ENCODE peak calls at places on chromosomes 7 and 10, in six cellular contexts. Z is GM12865, G is pancreas, P is AG10803, E is mesothelial cell of epicardium, H is psoas muscle. A is an unnamed sample.
A peak's percentile ranks its signal among the peaks of the same experiment; 100 is the strongest.

GRCh38 chr10:126012485-126012884 is 116.1 kb downstream of the FANK1 start:
- DNase-seq in Z (no peak), G (no peak), P (peak; percentile 9), E (no peak), H (no peak), A (no peak)

GRCh38 chr7:86645174-86645566 is 1.5 kb downstream of the GRM3 start:
- DNase-seq in Z (no peak), G (no peak), P (no peak), E (no peak), H (no peak), A (no peak)

GRCh38 chr10:119669975-119670640 is 18.9 kb downstream of the BAG3 start:
- DNase-seq in Z (no peak), G (no peak), P (no peak), E (no peak), H (peak; percentile 77), A (no peak)

GRCh38 chr7:16421333-16422099 is at the start of gene CRPPA:
- DNase-seq in Z (no peak), G (peak; percentile 38), P (peak; percentile 54), E (no peak), H (peak; percentile 67), A (peak; percentile 30)

GRCh38 chr7:26091933-26092332 is 60.1 kb upstream of the NFE2L3 start:
- DNase-seq in Z (peak; percentile 30), G (no peak), P (no peak), E (no peak), H (no peak), A (no peak)

GRCh38 chr7:157709531-157710251 is 372.9 kb downstream of the DNAJB6 start:
- DNase-seq in Z (no peak), G (no peak), P (no peak), E (no peak), H (no peak), A (no peak)

GRCh38 chr10:34766256-34766580 is 48.9 kb downstream of the PARD3 start:
- DNase-seq in Z (no peak), G (no peak), P (peak; percentile 40), E (no peak), H (no peak), A (no peak)

GRCh38 chr10:60048146-60048545 is 141.8 kb upstream of the CCDC6 start:
- DNase-seq in Z (no peak), G (peak; percentile 26), P (peak; percentile 45), E (no peak), H (no peak), A (no peak)

GRCh38 chr10:1468777-1469176 is 268.5 kb downstream of the ADARB2 start:
- DNase-seq in Z (no peak), G (no peak), P (no peak), E (no peak), H (no peak), A (no peak)

GRCh38 chr10:4384254-4384653 is 441.8 kb upstream of the AKR1E2 start:
- DNase-seq in Z (no peak), G (no peak), P (peak; percentile 53), E (no peak), H (no peak), A (no peak)

GRCh38 chr10:529831-530230 is 159.6 kb downstream of the DIP2C start:
- DNase-seq in Z (no peak), G (no peak), P (no peak), E (no peak), H (no peak), A (no peak)

GRCh38 chr7:84591897-84592296 is 397.3 kb upstream of the SEMA3A start:
- DNase-seq in Z (no peak), G (no peak), P (no peak), E (no peak), H (no peak), A (no peak)

GRCh38 chr7:37427276-37427940 is 21.3 kb downstream of the ELMO1 start:
- DNase-seq in Z (no peak), G (no peak), P (no peak), E (no peak), H (no peak), A (no peak)

GRCh38 chr10:454860-455259 is 234.6 kb downstream of the DIP2C start:
- DNase-seq in Z (no peak), G (no peak), P (peak; percentile 84), E (no peak), H (peak; percentile 68), A (no peak)

GRCh38 chr10:103481974-103482531 is 3.0 kb upstream of the CALHM3 start:
- DNase-seq in Z (peak; percentile 89), G (no peak), P (peak; percentile 73), E (no peak), H (peak; percentile 39), A (peak; percentile 78)

GRCh38 chr7:132782777-132783633 is 206.7 kb upstream of the PLXNA4 start:
- DNase-seq in Z (no peak), G (no peak), P (peak; percentile 99), E (no peak), H (no peak), A (no peak)

GRCh38 chr7:15236958-15237357 is 324.9 kb downstream of the AGMO start:
- DNase-seq in Z (no peak), G (no peak), P (no peak), E (no peak), H (no peak), A (no peak)

GRCh38 chr7:53541467-53541866 is 506.0 kb downstream of the POM121L12 start:
- DNase-seq in Z (no peak), G (no peak), P (no peak), E (no peak), H (no peak), A (no peak)

GRCh38 chr10:102121739-102122372 is 1.7 kb upstream of the LDB1 start:
- DNase-seq in Z (no peak), G (no peak), P (peak; percentile 49), E (no peak), H (no peak), A (no peak)

GRCh38 chr7:104137971-104138370 is 69.8 kb downstream of the ORC5 start:
- DNase-seq in Z (no peak), G (no peak), P (peak; percentile 68), E (no peak), H (no peak), A (no peak)

GRCh38 chr7:93293222-93293621 is 61.1 kb downstream of the VPS50 start:
- DNase-seq in Z (no peak), G (no peak), P (no peak), E (no peak), H (no peak), A (no peak)

GRCh38 chr7:89311886-89312285 is 516.3 kb upstream of the TEX47 start:
- DNase-seq in Z (no peak), G (no peak), P (no peak), E (no peak), H (no peak), A (no peak)

GRCh38 chr7:41656357-41656756 is 46.5 kb downstream of the INHBA start:
- DNase-seq in Z (no peak), G (no peak), P (peak; percentile 77), E (no peak), H (no peak), A (no peak)

GRCh38 chr7:137820677-137821420 is 25.9 kb downstream of the DGKI start:
- DNase-seq in Z (peak; percentile 85), G (peak; percentile 44), P (peak; percentile 77), E (peak; percentile 19), H (peak; percentile 69), A (peak; percentile 48)

DNA sequence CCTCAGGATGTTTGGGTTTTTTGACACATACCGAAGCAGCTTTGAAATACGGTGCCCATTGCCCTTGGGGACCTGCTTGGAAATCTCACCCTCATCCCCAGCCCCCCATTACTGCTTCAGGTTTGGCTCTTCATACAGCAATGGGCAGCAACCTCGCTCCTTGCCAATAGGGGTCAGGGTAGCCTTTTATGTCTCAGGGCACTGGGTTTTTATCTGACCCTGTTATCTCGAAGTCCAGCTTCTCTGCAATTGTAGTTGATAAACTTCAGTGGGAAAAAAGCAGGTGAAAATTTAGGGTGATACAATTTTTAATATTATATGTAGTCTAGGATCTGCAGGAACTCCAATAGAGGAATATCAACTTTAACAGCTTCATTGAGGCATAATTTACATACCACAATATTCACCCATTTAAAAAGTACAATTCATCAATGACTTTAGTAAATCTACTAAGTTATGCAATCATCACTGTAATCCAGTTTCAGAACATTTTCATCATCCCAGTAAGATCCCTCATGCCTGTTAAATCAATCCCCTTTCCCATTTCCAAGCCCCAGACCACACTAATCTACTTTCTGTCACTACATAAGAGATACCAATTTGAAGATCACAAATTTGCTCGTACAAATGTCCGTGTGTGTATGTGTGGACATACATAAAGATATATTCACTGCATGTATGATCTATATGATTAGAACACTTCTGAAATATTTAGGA is 386.2 kb downstream of the KCNMA1 start:
- DNase-seq in Z (peak; percentile 29), G (peak; percentile 33), P (peak; percentile 40), E (no peak), H (no peak), A (no peak)
- TF ChIP-seq CTCF in Z (peak; percentile 43), G (peak; percentile 20), P (peak; percentile 68), E (no peak), H (peak; percentile 31), A (peak; percentile 45)

GRCh38 chr10:15879058-15879457 is 18.8 kb upstream of the MINDY3 start:
- DNase-seq in Z (peak; percentile 18), G (no peak), P (peak; percentile 42), E (no peak), H (no peak), A (peak; percentile 53)
- TF ChIP-seq CTCF in Z (peak; percentile 38), G (no peak), P (peak; percentile 76), E (peak; percentile 82), H (peak; percentile 52), A (peak; percentile 55)

GRCh38 chr10:79385804-79386531 is 38.7 kb downstream of the PPIF start:
- DNase-seq in Z (no peak), G (no peak), P (no peak), E (peak; percentile 13), H (peak; percentile 55), A (peak; percentile 41)
- TF ChIP-seq CTCF in Z (no peak), G (no peak), P (no peak), E (no peak), H (no peak), A (no peak)

GRCh38 chr7:31763548-31763947 is 76.5 kb downstream of the PPP1R17 start:
- DNase-seq in Z (no peak), G (no peak), P (no peak), E (no peak), H (no peak), A (no peak)
- TF ChIP-seq CTCF in Z (peak; percentile 18), G (no peak), P (peak; percentile 23), E (peak; percentile 42), H (no peak), A (no peak)

A was measured in GM13976.